ENCODE peak calls at places on chromosomes 16 and 17, in four cellular contexts. M is CD8-positive, alpha-beta T cell; X is adipocyte; Q is bronchial epithelial cell. V is an unnamed sample.

GRCh38 chr17:9001539-9001938 is 19.8 kb upstream of the NTN1 start:
- DNase-seq in M (no peak), X (no peak), Q (no peak), V (no peak)

GRCh38 chr17:19306160-19307111 is 56.1 kb downstream of the B9D1 start:
- DNase-seq in M (no peak), X (no peak), Q (no peak), V (no peak)

GRCh38 chr16:74563828-74564263 is 43.1 kb downstream of the GLG1 start:
- DNase-seq in M (no peak), X (peak), Q (peak), V (peak)

GRCh38 chr16:71479420-71479819 is 9.7 kb downstream of the ZNF19 start:
- DNase-seq in M (no peak), X (peak), Q (peak), V (no peak)

GRCh38 chr16:85699628-85700027 is 10.9 kb upstream of the GINS2 start:
- DNase-seq in M (no peak), X (peak), Q (peak), V (peak)

GRCh38 chr17:73028311-73028755 is 64.2 kb downstream of the SLC39A11 start:
- DNase-seq in M (no peak), X (peak), Q (no peak), V (peak)

GRCh38 chr17:9648521-9649110 is 3.3 kb downstream of the USP43 start:
- DNase-seq in M (no peak), X (no peak), Q (no peak), V (no peak)

GRCh38 chr16:9225527-9226316 is 134.3 kb downstream of the HAPSTR1 start:
- DNase-seq in M (no peak), X (peak), Q (no peak), V (peak)

GRCh38 chr16:88527186-88527936 is 42.8 kb upstream of the ZC3H18 start:
- DNase-seq in M (peak), X (peak), Q (peak), V (peak)

GRCh38 chr16:17270683-17271109 is 200.1 kb downstream of the XYLT1 start:
- DNase-seq in M (no peak), X (no peak), Q (no peak), V (peak)

GRCh38 chr17:48429638-48430586 is at the start of gene SKAP1:
- DNase-seq in M (peak), X (no peak), Q (no peak), V (no peak)

DNA sequence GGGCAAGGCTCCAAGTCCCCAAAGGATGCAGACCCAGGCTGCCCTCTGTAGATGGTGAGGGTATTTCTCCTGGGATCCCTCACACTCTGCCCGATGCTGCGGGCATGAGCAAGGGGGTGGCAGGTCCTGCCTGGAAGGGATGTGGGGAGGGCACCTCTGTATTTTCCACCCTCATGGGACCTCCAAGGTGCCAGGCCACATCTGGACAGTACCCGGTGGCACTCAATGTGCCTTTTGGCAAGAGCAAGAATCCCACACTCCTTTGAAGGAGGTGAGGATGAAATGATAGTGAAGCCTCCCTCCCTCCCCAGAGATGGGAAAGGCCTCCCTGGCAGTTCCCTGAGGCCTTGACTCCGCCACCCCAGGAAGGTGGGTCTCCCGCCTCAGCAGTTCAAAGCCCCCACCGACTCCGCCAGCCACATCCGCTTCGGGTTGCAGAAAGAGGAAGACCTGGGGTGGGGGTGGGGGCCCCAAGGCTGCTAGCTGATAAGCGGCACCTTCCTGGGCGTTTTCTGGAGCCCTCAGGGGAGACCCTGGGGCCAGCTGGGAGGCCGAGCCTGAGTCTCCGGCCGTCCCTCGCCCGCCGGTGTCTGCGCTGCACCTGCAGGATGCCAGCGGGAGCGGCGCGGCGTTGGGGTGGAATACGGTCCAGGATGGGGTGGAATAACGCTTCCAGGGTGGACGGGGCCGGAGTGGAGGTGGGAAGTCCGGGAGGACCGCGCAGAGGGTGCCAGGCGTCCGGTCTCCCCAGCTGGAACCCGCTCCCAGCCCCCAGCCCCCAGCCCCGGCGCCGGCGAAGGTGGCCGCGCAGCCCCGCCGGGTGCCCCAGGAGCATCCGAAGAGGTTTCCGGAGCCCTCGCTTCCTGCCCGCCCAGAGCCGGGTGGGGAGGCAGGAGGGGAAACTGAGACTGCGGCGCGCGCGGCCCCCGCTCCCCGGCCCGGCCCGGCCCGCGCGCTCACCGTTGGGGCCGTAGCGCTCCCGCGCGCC is 729 bp downstream of the ATP2A3 start:
- DNase-seq in M (peak), X (no peak), Q (no peak), V (no peak)
- H3K4me3 ChIP-seq in M (peak), X (no peak), Q (no peak), V (no peak)

DNA sequence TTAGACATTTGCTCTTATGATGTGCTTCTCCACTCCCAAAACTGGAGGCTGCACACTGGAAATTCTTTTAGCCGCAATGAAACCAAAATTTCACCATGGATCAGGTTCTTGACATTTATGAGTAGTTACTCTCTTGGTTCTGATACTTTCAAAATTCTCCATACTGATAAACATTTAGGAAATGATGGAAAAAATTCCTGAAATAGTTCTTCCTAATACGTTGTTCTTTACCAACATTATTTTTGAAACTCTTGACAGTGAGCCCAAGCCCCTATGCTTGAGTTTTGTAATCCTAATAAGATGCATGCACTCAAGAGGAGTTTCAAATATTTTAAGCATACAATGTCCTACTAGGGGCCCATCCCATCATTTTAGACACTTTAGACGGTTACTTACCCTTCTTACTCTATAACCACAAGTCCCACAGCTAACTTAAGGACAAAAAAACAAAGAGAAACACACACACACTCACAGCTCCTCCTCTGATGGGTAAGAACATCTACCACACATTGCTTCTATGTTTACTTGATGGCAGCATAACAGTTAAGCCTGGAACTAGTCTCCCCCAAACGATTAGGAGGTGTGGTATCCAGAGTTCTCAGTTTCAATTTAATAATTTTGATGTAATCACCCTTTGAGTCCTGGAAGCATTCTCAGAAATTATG is 3.7 kb downstream of the VEZF1 start:
- DNase-seq in M (no peak), X (peak), Q (no peak), V (peak)
- H3K4me3 ChIP-seq in M (no peak), X (peak), Q (no peak), V (peak)

GRCh38 chr16:2776500-2777139 is 460 bp downstream of the ELOB start:
- DNase-seq in M (no peak), X (peak), Q (no peak), V (no peak)

GRCh38 chr16:2773188-2773968 is 3.7 kb downstream of the ELOB start:
- DNase-seq in M (no peak), X (no peak), Q (no peak), V (peak)

GRCh38 chr16:2774161-2774891 is 2.8 kb downstream of the ELOB start:
- DNase-seq in M (no peak), X (no peak), Q (no peak), V (no peak)

GRCh38 chr16:2775765-2776499 is 1.1 kb downstream of the ELOB start:
- DNase-seq in M (no peak), X (peak), Q (no peak), V (no peak)

GRCh38 chr16:2775317-2775716 is 1.8 kb downstream of the ELOB start:
- DNase-seq in M (no peak), X (no peak), Q (no peak), V (no peak)
- H3K4me3 ChIP-seq in M (no peak), X (peak), Q (no peak), V (no peak)

GRCh38 chr16:15837761-15838160 is 19.1 kb downstream of the MYH11 start:
- DNase-seq in M (no peak), X (no peak), Q (no peak), V (no peak)

GRCh38 chr16:15835136-15835878 is 21.5 kb downstream of the MYH11 start:
- DNase-seq in M (no peak), X (peak), Q (no peak), V (no peak)

GRCh38 chr16:15836965-15837611 is 19.7 kb downstream of the MYH11 start:
- DNase-seq in M (no peak), X (no peak), Q (no peak), V (no peak)

GRCh38 chr16:15833551-15833950 is 23.3 kb downstream of the MYH11 start:
- DNase-seq in M (no peak), X (no peak), Q (no peak), V (no peak)

GRCh38 chr16:15836074-15836473 is 20.8 kb downstream of the MYH11 start:
- DNase-seq in M (no peak), X (no peak), Q (no peak), V (no peak)
- H3K4me3 ChIP-seq in M (no peak), X (no peak), Q (no peak), V (no peak)

GRCh38 chr17:65553009-65553645 is 8.3 kb downstream of the AXIN2 start:
- DNase-seq in M (no peak), X (peak), Q (no peak), V (peak)

GRCh38 chr17:65551641-65552040 is 9.8 kb downstream of the AXIN2 start:
- DNase-seq in M (no peak), X (no peak), Q (no peak), V (no peak)

GRCh38 chr17:65554568-65555223 is 6.8 kb downstream of the AXIN2 start:
- DNase-seq in M (no peak), X (no peak), Q (no peak), V (peak)

GRCh38 chr17:65552214-65552613 is 9.2 kb downstream of the AXIN2 start:
- DNase-seq in M (no peak), X (no peak), Q (no peak), V (peak)

GRCh38 chr17:65553646-65554567 is 7.5 kb downstream of the AXIN2 start:
- DNase-seq in M (no peak), X (peak), Q (no peak), V (peak)
- H3K4me3 ChIP-seq in M (no peak), X (peak), Q (no peak), V (peak)

GRCh38 chr16:67538666-67539101 is 10.1 kb downstream of the RIPOR1 start:
- DNase-seq in M (no peak), X (peak), Q (no peak), V (peak)
- H3K4me3 ChIP-seq in M (peak), X (no peak), Q (peak), V (peak)

GRCh38 chr17:76138234-76138895 is 2.7 kb downstream of the FOXJ1 start:
- DNase-seq in M (no peak), X (no peak), Q (no peak), V (no peak)
- H3K4me3 ChIP-seq in M (no peak), X (no peak), Q (no peak), V (no peak)

V was measured in AG10803.